ENCODE peak calls at places on chromosomes 11 and 22, in nine cellular contexts. E is RCC 7860; B is iPS DF 6.9; Q is CD4-positive, CD25-positive, alpha-beta regulatory T cell; Y is M059J; H is NCI-H146; Z is esophagus muscularis mucosa; J is MM.1S; W is activated naive CD4-positive, alpha-beta T cell treated with anti-CD3 and anti-CD28 coated beads, Interleukin-2, amount 50 U/mL, for 16 hours. R is an unnamed sample.

GRCh38 chr11:62832346-62833234 is at the start of gene TEX54:
- DNase-seq in H (peak; percentile 65), E (no peak), W (no peak), J (no peak), B (no peak), Q (no peak), Z (no peak), Y (no peak), R (no peak)

GRCh38 chr22:30079952-30080533 is at the start of gene HORMAD2:
- DNase-seq in Q (no peak), B (peak; percentile 67), Y (peak; percentile 58), W (no peak), Z (no peak), E (no peak), J (peak; percentile 14), H (no peak), R (no peak)

GRCh38 chr11:102241026-102241425 is 76.3 kb upstream of the BIRC3 start:
- DNase-seq in B (no peak), H (no peak), E (peak; percentile 30), Q (no peak), Z (no peak), Y (peak; percentile 73), J (no peak), W (no peak), R (no peak)

GRCh38 chr11:16899708-16900107 is 114.5 kb downstream of the PLEKHA7 start:
- DNase-seq in Z (no peak), W (no peak), E (no peak), J (no peak), Q (no peak), H (no peak), B (no peak), Y (no peak), R (no peak)

GRCh38 chr11:125170001-125170405 is 5.5 kb downstream of the PKNOX2 start:
- DNase-seq in W (no peak), E (no peak), H (no peak), J (no peak), Y (no peak), B (no peak), Q (no peak), Z (no peak), R (no peak)

GRCh38 chr11:17156283-17156682 is 51.5 kb downstream of the PIK3C2A start:
- DNase-seq in Y (no peak), B (no peak), Z (no peak), W (no peak), J (peak; percentile 15), H (no peak), E (no peak), Q (no peak), R (no peak)

GRCh38 chr11:70397336-70397982 is 870 bp upstream of the CTTN start:
- DNase-seq in H (peak; percentile 69), E (no peak), Z (no peak), B (no peak), Y (no peak), J (no peak), Q (no peak), W (no peak), R (no peak)

GRCh38 chr11:116653206-116653605 is 119.6 kb downstream of the BUD13 start:
- DNase-seq in Y (no peak), Q (no peak), E (no peak), B (no peak), Z (no peak), J (no peak), W (no peak), H (no peak), R (no peak)

GRCh38 chr11:59865031-59865430 is 1.3 kb downstream of the TCN1 start:
- DNase-seq in J (no peak), H (no peak), Z (no peak), Q (no peak), Y (peak; percentile 62), B (no peak), E (peak; percentile 18), W (no peak), R (no peak)

GRCh38 chr22:40023226-40023925 is 28.6 kb downstream of the FAM83F start:
- DNase-seq in J (no peak), H (no peak), Z (no peak), E (no peak), Q (no peak), Y (no peak), B (no peak), W (no peak), R (no peak)

GRCh38 chr11:16097543-16097942 is 258.8 kb downstream of the SOX6 start:
- DNase-seq in Y (no peak), J (no peak), B (no peak), H (peak; percentile 97), E (no peak), Q (no peak), W (no peak), Z (no peak), R (no peak)

GRCh38 chr22:32518351-32518750 is 43.7 kb downstream of the FBXO7 start:
- DNase-seq in E (no peak), Z (no peak), B (no peak), Q (no peak), H (no peak), Y (no peak), J (no peak), W (no peak), R (no peak)

GRCh38 chr22:47561115-47561675 is 798.7 kb downstream of the TBC1D22A start:
- DNase-seq in J (no peak), Q (no peak), W (no peak), E (no peak), Y (no peak), B (no peak), H (no peak), Z (no peak), R (no peak)

GRCh38 chr11:128776434-128777284 is 82.8 kb downstream of the FLI1 start:
- DNase-seq in Q (peak; percentile 62), E (no peak), J (peak; percentile 24), Z (no peak), B (peak; percentile 35), H (no peak), Y (peak; percentile 11), W (peak; percentile 48), R (peak; percentile 62)

GRCh38 chr22:24541681-24542515 is 13.0 kb downstream of the GUCD1 start:
- DNase-seq in E (no peak), Z (no peak), Q (no peak), H (no peak), B (no peak), J (no peak), Y (no peak), W (no peak), R (no peak)

GRCh38 chr22:35449829-35450689 is 50.1 kb downstream of the MCM5 start:
- DNase-seq in Q (no peak), B (no peak), J (no peak), W (no peak), Y (no peak), Z (no peak), E (no peak), H (no peak), R (no peak)

GRCh38 chr11:45278721-45279120 is 7.4 kb downstream of the SYT13 start:
- DNase-seq in H (no peak), Y (peak; percentile 66), Z (no peak), E (no peak), Q (no peak), J (no peak), B (no peak), W (no peak), R (no peak)

GRCh38 chr11:115709297-115709696 is 205.1 kb upstream of the CADM1 start:
- DNase-seq in B (no peak), Y (no peak), Q (no peak), W (no peak), Z (no peak), H (no peak), J (no peak), E (no peak), R (no peak)

GRCh38 chr11:33829430-33830141 is 55.3 kb upstream of the FBXO3 start:
- DNase-seq in E (peak; percentile 37), Y (peak; percentile 76), B (peak; percentile 39), W (peak; percentile 59), Z (no peak), J (peak; percentile 76), H (peak; percentile 10), Q (peak; percentile 59), R (peak; percentile 51)

GRCh38 chr22:44755418-44755817 is 3.0 kb downstream of the ARHGAP8 start:
- DNase-seq in B (no peak), Z (no peak), H (no peak), Y (no peak), J (no peak), E (no peak), Q (no peak), W (no peak), R (no peak)

GRCh38 chr22:31477329-31477728 is 12.3 kb downstream of the EIF4ENIF1 start:
- DNase-seq in E (no peak), B (no peak), Y (no peak), Q (no peak), Z (no peak), H (no peak), W (no peak), J (peak; percentile 60), R (peak; percentile 68)

GRCh38 chr11:125071408-125071807 is 8.3 kb downstream of the SLC37A2 start:
- DNase-seq in E (no peak), Y (peak; percentile 66), H (no peak), Q (no peak), W (no peak), Z (peak; percentile 78), J (no peak), B (no peak), R (no peak)

GRCh38 chr11:69217276-69218105 is 61.8 kb downstream of the SMIM38 start:
- DNase-seq in W (peak; percentile 9), Z (no peak), E (no peak), J (no peak), B (no peak), H (no peak), Q (no peak), Y (no peak), R (no peak)

GRCh38 chr11:62108017-62108750 is 15.6 kb upstream of the INCENP start:
- DNase-seq in W (no peak), Z (no peak), Q (peak; percentile 73), J (peak; percentile 65), Y (peak; percentile 69), E (peak; percentile 54), H (peak; percentile 69), B (no peak), R (peak; percentile 74)

GRCh38 chr11:3671334-3672254 is at the start of gene CHRNA10:
- DNase-seq in Y (no peak), H (peak; percentile 40), Q (no peak), Z (no peak), W (no peak), E (no peak), B (no peak), J (no peak), R (no peak)

GRCh38 chr11:130052556-130052955 is 17.1 kb upstream of the APLP2 start:
- DNase-seq in Y (no peak), B (no peak), W (no peak), Z (no peak), J (no peak), E (no peak), H (no peak), Q (no peak), R (no peak)

GRCh38 chr11:122709042-122709760 is 53.7 kb downstream of the UBASH3B start:
- DNase-seq in W (no peak), Q (no peak), J (no peak), B (no peak), H (no peak), Z (no peak), E (peak; percentile 64), Y (peak; percentile 87), R (no peak)

GRCh38 chr11:70889411-70889810 is 363.0 kb downstream of the SHANK2 start:
- DNase-seq in E (no peak), Z (no peak), B (no peak), H (no peak), J (no peak), Q (no peak), Y (no peak), W (no peak), R (no peak)

GRCh38 chr11:45303316-45303715 is 17.2 kb upstream of the SYT13 start:
- DNase-seq in J (no peak), B (no peak), Z (peak; percentile 47), W (no peak), Q (no peak), E (no peak), H (no peak), Y (no peak), R (no peak)

GRCh38 chr22:50481440-50482106 is at the start of gene ADM2:
- DNase-seq in E (no peak), Y (no peak), J (no peak), W (peak; percentile 74), Q (peak; percentile 47), H (no peak), B (no peak), Z (no peak), R (peak; percentile 55)

GRCh38 chr11:20327377-20327776 is 36.1 kb upstream of the HTATIP2 start:
- DNase-seq in Q (no peak), W (no peak), J (no peak), B (no peak), H (no peak), Y (no peak), Z (no peak), E (no peak), R (no peak)

R was measured in OCI-LY7.